ENCODE peak calls at places on chromosome 10, in ten cellular contexts. One of them, this sample, is unnamed.

GRCh38 chr10:129679207-129679606 is 212.2 kb downstream of the MGMT start:
- DNase-seq in astrocyte of the spinal cord: no peak
- DNase-seq in activated B cell treated with CpG ODN at 0.5 μM for 24 hours: no peak
- DNase-seq in D721Med: no peak
- DNase-seq in NCI-H345: no peak
- DNase-seq in effector memory CD8-positive, alpha-beta T cell: no peak
- DNase-seq in naive thymus-derived CD8-positive, alpha-beta T cell: no peak
- DNase-seq in EH: no peak
- DNase-seq in upper lobe of right lung: no peak
- DNase-seq in left ventricle myocardium inferior: no peak
- DNase-seq in this sample: no peak

GRCh38 chr10:112701528-112702295 is 248.3 kb upstream of the TCF7L2 start:
- DNase-seq in astrocyte of the spinal cord: no peak
- DNase-seq in activated B cell treated with CpG ODN at 0.5 μM for 24 hours: no peak
- DNase-seq in D721Med: no peak
- DNase-seq in NCI-H345: no peak
- DNase-seq in effector memory CD8-positive, alpha-beta T cell: no peak
- DNase-seq in naive thymus-derived CD8-positive, alpha-beta T cell: no peak
- DNase-seq in EH: no peak
- DNase-seq in upper lobe of right lung: no peak
- DNase-seq in left ventricle myocardium inferior: no peak
- DNase-seq in this sample: no peak

GRCh38 chr10:111885919-111886318 is 297.6 kb downstream of the GPAM start:
- DNase-seq in astrocyte of the spinal cord: no peak
- DNase-seq in activated B cell treated with CpG ODN at 0.5 μM for 24 hours: no peak
- DNase-seq in D721Med: no peak
- DNase-seq in NCI-H345: no peak
- DNase-seq in effector memory CD8-positive, alpha-beta T cell: no peak
- DNase-seq in naive thymus-derived CD8-positive, alpha-beta T cell: no peak
- DNase-seq in EH: no peak
- DNase-seq in upper lobe of right lung: no peak
- DNase-seq in left ventricle myocardium inferior: no peak
- DNase-seq in this sample: no peak

GRCh38 chr10:3426190-3426845 is 253.7 kb upstream of the PITRM1 start:
- DNase-seq in astrocyte of the spinal cord: peak; percentile 76
- DNase-seq in activated B cell treated with CpG ODN at 0.5 μM for 24 hours: no peak
- DNase-seq in D721Med: no peak
- DNase-seq in NCI-H345: no peak
- DNase-seq in effector memory CD8-positive, alpha-beta T cell: no peak
- DNase-seq in naive thymus-derived CD8-positive, alpha-beta T cell: no peak
- DNase-seq in EH: peak; percentile 94
- DNase-seq in upper lobe of right lung: no peak
- DNase-seq in left ventricle myocardium inferior: no peak
- DNase-seq in this sample: no peak

GRCh38 chr10:59536151-59536550 is 173.5 kb downstream of the SLC16A9 start:
- DNase-seq in astrocyte of the spinal cord: peak; percentile 86
- DNase-seq in activated B cell treated with CpG ODN at 0.5 μM for 24 hours: no peak
- DNase-seq in D721Med: no peak
- DNase-seq in NCI-H345: no peak
- DNase-seq in effector memory CD8-positive, alpha-beta T cell: no peak
- DNase-seq in naive thymus-derived CD8-positive, alpha-beta T cell: no peak
- DNase-seq in EH: peak; percentile 39
- DNase-seq in upper lobe of right lung: no peak
- DNase-seq in left ventricle myocardium inferior: no peak
- DNase-seq in this sample: no peak

GRCh38 chr10:20489961-20490360 is 407.1 kb downstream of the NEBL start:
- DNase-seq in astrocyte of the spinal cord: peak; percentile 7
- DNase-seq in activated B cell treated with CpG ODN at 0.5 μM for 24 hours: no peak
- DNase-seq in D721Med: no peak
- DNase-seq in NCI-H345: no peak
- DNase-seq in effector memory CD8-positive, alpha-beta T cell: no peak
- DNase-seq in naive thymus-derived CD8-positive, alpha-beta T cell: no peak
- DNase-seq in EH: no peak
- DNase-seq in upper lobe of right lung: no peak
- DNase-seq in left ventricle myocardium inferior: no peak
- DNase-seq in this sample: no peak

GRCh38 chr10:24238527-24239247 is 29.7 kb downstream of the KIAA1217 start:
- DNase-seq in astrocyte of the spinal cord: no peak
- DNase-seq in activated B cell treated with CpG ODN at 0.5 μM for 24 hours: no peak
- DNase-seq in D721Med: no peak
- DNase-seq in NCI-H345: no peak
- DNase-seq in effector memory CD8-positive, alpha-beta T cell: no peak
- DNase-seq in naive thymus-derived CD8-positive, alpha-beta T cell: no peak
- DNase-seq in EH: no peak
- DNase-seq in upper lobe of right lung: no peak
- DNase-seq in left ventricle myocardium inferior: no peak
- DNase-seq in this sample: no peak

GRCh38 chr10:93261961-93262610 is 188.4 kb downstream of the CYP26A1 start:
- DNase-seq in astrocyte of the spinal cord: no peak
- DNase-seq in activated B cell treated with CpG ODN at 0.5 μM for 24 hours: no peak
- DNase-seq in D721Med: no peak
- DNase-seq in NCI-H345: no peak
- DNase-seq in effector memory CD8-positive, alpha-beta T cell: no peak
- DNase-seq in naive thymus-derived CD8-positive, alpha-beta T cell: no peak
- DNase-seq in EH: peak; percentile 50
- DNase-seq in upper lobe of right lung: no peak
- DNase-seq in left ventricle myocardium inferior: no peak
- DNase-seq in this sample: no peak

GRCh38 chr10:72257051-72257892 is 16.5 kb upstream of the DDIT4 start:
- DNase-seq in astrocyte of the spinal cord: peak; percentile 21
- DNase-seq in activated B cell treated with CpG ODN at 0.5 μM for 24 hours: no peak
- DNase-seq in D721Med: no peak
- DNase-seq in NCI-H345: no peak
- DNase-seq in effector memory CD8-positive, alpha-beta T cell: no peak
- DNase-seq in naive thymus-derived CD8-positive, alpha-beta T cell: no peak
- DNase-seq in EH: peak; percentile 8
- DNase-seq in upper lobe of right lung: no peak
- DNase-seq in left ventricle myocardium inferior: peak; percentile 47
- DNase-seq in this sample: peak; percentile 67

GRCh38 chr10:76218045-76218444 is 786.6 kb downstream of the LRMDA start:
- DNase-seq in astrocyte of the spinal cord: no peak
- DNase-seq in activated B cell treated with CpG ODN at 0.5 μM for 24 hours: no peak
- DNase-seq in D721Med: no peak
- DNase-seq in NCI-H345: peak; percentile 49
- DNase-seq in effector memory CD8-positive, alpha-beta T cell: no peak
- DNase-seq in naive thymus-derived CD8-positive, alpha-beta T cell: no peak
- DNase-seq in EH: no peak
- DNase-seq in upper lobe of right lung: no peak
- DNase-seq in left ventricle myocardium inferior: no peak
- DNase-seq in this sample: no peak

GRCh38 chr10:1063232-1063862 is 7.2 kb downstream of the WDR37 start:
- DNase-seq in astrocyte of the spinal cord: no peak
- DNase-seq in activated B cell treated with CpG ODN at 0.5 μM for 24 hours: no peak
- DNase-seq in D721Med: no peak
- DNase-seq in NCI-H345: no peak
- DNase-seq in effector memory CD8-positive, alpha-beta T cell: peak; percentile 24
- DNase-seq in naive thymus-derived CD8-positive, alpha-beta T cell: no peak
- DNase-seq in EH: no peak
- DNase-seq in upper lobe of right lung: no peak
- DNase-seq in left ventricle myocardium inferior: no peak
- DNase-seq in this sample: no peak

GRCh38 chr10:71880425-71881306 is 29.6 kb upstream of the PSAP start:
- DNase-seq in astrocyte of the spinal cord: no peak
- DNase-seq in activated B cell treated with CpG ODN at 0.5 μM for 24 hours: no peak
- DNase-seq in D721Med: no peak
- DNase-seq in NCI-H345: no peak
- DNase-seq in effector memory CD8-positive, alpha-beta T cell: no peak
- DNase-seq in naive thymus-derived CD8-positive, alpha-beta T cell: no peak
- DNase-seq in EH: peak; percentile 12
- DNase-seq in upper lobe of right lung: no peak
- DNase-seq in left ventricle myocardium inferior: peak; percentile 44
- DNase-seq in this sample: no peak

GRCh38 chr10:103716206-103717160 is 138.9 kb downstream of the SH3PXD2A start:
- DNase-seq in astrocyte of the spinal cord: no peak
- DNase-seq in activated B cell treated with CpG ODN at 0.5 μM for 24 hours: no peak
- DNase-seq in D721Med: no peak
- DNase-seq in NCI-H345: no peak
- DNase-seq in effector memory CD8-positive, alpha-beta T cell: no peak
- DNase-seq in naive thymus-derived CD8-positive, alpha-beta T cell: no peak
- DNase-seq in EH: peak; percentile 37
- DNase-seq in upper lobe of right lung: no peak
- DNase-seq in left ventricle myocardium inferior: no peak
- DNase-seq in this sample: no peak

GRCh38 chr10:5478694-5479305 is 20.6 kb downstream of the CALML5 start:
- DNase-seq in astrocyte of the spinal cord: no peak
- DNase-seq in activated B cell treated with CpG ODN at 0.5 μM for 24 hours: no peak
- DNase-seq in D721Med: no peak
- DNase-seq in NCI-H345: no peak
- DNase-seq in effector memory CD8-positive, alpha-beta T cell: no peak
- DNase-seq in naive thymus-derived CD8-positive, alpha-beta T cell: no peak
- DNase-seq in EH: no peak
- DNase-seq in upper lobe of right lung: no peak
- DNase-seq in left ventricle myocardium inferior: no peak
- DNase-seq in this sample: no peak

GRCh38 chr10:129161184-129161583 is 305.9 kb upstream of the MGMT start:
- DNase-seq in astrocyte of the spinal cord: peak; percentile 1
- DNase-seq in activated B cell treated with CpG ODN at 0.5 μM for 24 hours: no peak
- DNase-seq in D721Med: no peak
- DNase-seq in NCI-H345: no peak
- DNase-seq in effector memory CD8-positive, alpha-beta T cell: no peak
- DNase-seq in naive thymus-derived CD8-positive, alpha-beta T cell: no peak
- DNase-seq in EH: no peak
- DNase-seq in upper lobe of right lung: no peak
- DNase-seq in left ventricle myocardium inferior: no peak
- DNase-seq in this sample: no peak

GRCh38 chr10:110392860-110393732 is 88.4 kb upstream of the SMNDC1 start:
- DNase-seq in astrocyte of the spinal cord: no peak
- DNase-seq in activated B cell treated with CpG ODN at 0.5 μM for 24 hours: no peak
- DNase-seq in D721Med: no peak
- DNase-seq in NCI-H345: no peak
- DNase-seq in effector memory CD8-positive, alpha-beta T cell: no peak
- DNase-seq in naive thymus-derived CD8-positive, alpha-beta T cell: no peak
- DNase-seq in EH: peak; percentile 83
- DNase-seq in upper lobe of right lung: no peak
- DNase-seq in left ventricle myocardium inferior: no peak
- DNase-seq in this sample: no peak

GRCh38 chr10:3476640-3477448 is 304.3 kb upstream of the PITRM1 start:
- DNase-seq in astrocyte of the spinal cord: no peak
- DNase-seq in activated B cell treated with CpG ODN at 0.5 μM for 24 hours: no peak
- DNase-seq in D721Med: no peak
- DNase-seq in NCI-H345: no peak
- DNase-seq in effector memory CD8-positive, alpha-beta T cell: no peak
- DNase-seq in naive thymus-derived CD8-positive, alpha-beta T cell: no peak
- DNase-seq in EH: no peak
- DNase-seq in upper lobe of right lung: no peak
- DNase-seq in left ventricle myocardium inferior: no peak
- DNase-seq in this sample: no peak

GRCh38 chr10:124987788-124988187 is 45.9 kb downstream of the ZRANB1 start:
- DNase-seq in astrocyte of the spinal cord: no peak
- DNase-seq in activated B cell treated with CpG ODN at 0.5 μM for 24 hours: no peak
- DNase-seq in D721Med: no peak
- DNase-seq in NCI-H345: no peak
- DNase-seq in effector memory CD8-positive, alpha-beta T cell: no peak
- DNase-seq in naive thymus-derived CD8-positive, alpha-beta T cell: no peak
- DNase-seq in EH: no peak
- DNase-seq in upper lobe of right lung: no peak
- DNase-seq in left ventricle myocardium inferior: no peak
- DNase-seq in this sample: no peak

GRCh38 chr10:102604379-102604960 is 39.8 kb upstream of the TRIM8 start:
- DNase-seq in astrocyte of the spinal cord: peak; percentile 72
- DNase-seq in activated B cell treated with CpG ODN at 0.5 μM for 24 hours: no peak
- DNase-seq in D721Med: no peak
- DNase-seq in NCI-H345: no peak
- DNase-seq in effector memory CD8-positive, alpha-beta T cell: no peak
- DNase-seq in naive thymus-derived CD8-positive, alpha-beta T cell: no peak
- DNase-seq in EH: peak; percentile 90
- DNase-seq in upper lobe of right lung: no peak
- DNase-seq in left ventricle myocardium inferior: no peak
- DNase-seq in this sample: no peak

GRCh38 chr10:96369890-96370574 is 11.2 kb upstream of the OPALIN start:
- DNase-seq in astrocyte of the spinal cord: no peak
- DNase-seq in activated B cell treated with CpG ODN at 0.5 μM for 24 hours: no peak
- DNase-seq in D721Med: no peak
- DNase-seq in NCI-H345: no peak
- DNase-seq in effector memory CD8-positive, alpha-beta T cell: no peak
- DNase-seq in naive thymus-derived CD8-positive, alpha-beta T cell: no peak
- DNase-seq in EH: peak; percentile 4
- DNase-seq in upper lobe of right lung: no peak
- DNase-seq in left ventricle myocardium inferior: no peak
- DNase-seq in this sample: no peak

GRCh38 chr10:62001898-62002297 is 100.4 kb downstream of the ARID5B start:
- DNase-seq in astrocyte of the spinal cord: no peak
- DNase-seq in activated B cell treated with CpG ODN at 0.5 μM for 24 hours: no peak
- DNase-seq in D721Med: no peak
- DNase-seq in NCI-H345: no peak
- DNase-seq in effector memory CD8-positive, alpha-beta T cell: no peak
- DNase-seq in naive thymus-derived CD8-positive, alpha-beta T cell: no peak
- DNase-seq in EH: no peak
- DNase-seq in upper lobe of right lung: no peak
- DNase-seq in left ventricle myocardium inferior: no peak
- DNase-seq in this sample: no peak

GRCh38 chr10:48412933-48413332 is 106.5 kb downstream of the MAPK8 start:
- DNase-seq in astrocyte of the spinal cord: no peak
- DNase-seq in activated B cell treated with CpG ODN at 0.5 μM for 24 hours: no peak
- DNase-seq in D721Med: no peak
- DNase-seq in NCI-H345: no peak
- DNase-seq in effector memory CD8-positive, alpha-beta T cell: no peak
- DNase-seq in naive thymus-derived CD8-positive, alpha-beta T cell: no peak
- DNase-seq in EH: no peak
- DNase-seq in upper lobe of right lung: no peak
- DNase-seq in left ventricle myocardium inferior: no peak
- DNase-seq in this sample: no peak

GRCh38 chr10:8628351-8628750 is 573.9 kb downstream of the GATA3 start:
- DNase-seq in astrocyte of the spinal cord: no peak
- DNase-seq in activated B cell treated with CpG ODN at 0.5 μM for 24 hours: no peak
- DNase-seq in D721Med: no peak
- DNase-seq in NCI-H345: no peak
- DNase-seq in effector memory CD8-positive, alpha-beta T cell: no peak
- DNase-seq in naive thymus-derived CD8-positive, alpha-beta T cell: no peak
- DNase-seq in EH: no peak
- DNase-seq in upper lobe of right lung: no peak
- DNase-seq in left ventricle myocardium inferior: no peak
- DNase-seq in this sample: no peak

GRCh38 chr10:96850825-96851224 is 18.7 kb downstream of the LCOR start:
- DNase-seq in astrocyte of the spinal cord: peak; percentile 89
- DNase-seq in activated B cell treated with CpG ODN at 0.5 μM for 24 hours: no peak
- DNase-seq in D721Med: no peak
- DNase-seq in NCI-H345: no peak
- DNase-seq in effector memory CD8-positive, alpha-beta T cell: no peak
- DNase-seq in naive thymus-derived CD8-positive, alpha-beta T cell: no peak
- DNase-seq in EH: peak; percentile 98
- DNase-seq in upper lobe of right lung: no peak
- DNase-seq in left ventricle myocardium inferior: no peak
- DNase-seq in this sample: no peak

GRCh38 chr10:50423448-50423847 is 172.1 kb upstream of the ASAH2 start:
- DNase-seq in astrocyte of the spinal cord: no peak
- DNase-seq in activated B cell treated with CpG ODN at 0.5 μM for 24 hours: no peak
- DNase-seq in D721Med: no peak
- DNase-seq in NCI-H345: no peak
- DNase-seq in effector memory CD8-positive, alpha-beta T cell: no peak
- DNase-seq in naive thymus-derived CD8-positive, alpha-beta T cell: no peak
- DNase-seq in EH: no peak
- DNase-seq in upper lobe of right lung: no peak
- DNase-seq in left ventricle myocardium inferior: no peak
- DNase-seq in this sample: no peak

GRCh38 chr10:95445837-95446347 is 115.3 kb downstream of the SORBS1 start:
- DNase-seq in astrocyte of the spinal cord: peak; percentile 77
- DNase-seq in activated B cell treated with CpG ODN at 0.5 μM for 24 hours: no peak
- DNase-seq in D721Med: peak; percentile 58
- DNase-seq in NCI-H345: peak; percentile 26
- DNase-seq in effector memory CD8-positive, alpha-beta T cell: peak; percentile 9
- DNase-seq in naive thymus-derived CD8-positive, alpha-beta T cell: peak; percentile 3
- DNase-seq in EH: peak; percentile 84
- DNase-seq in upper lobe of right lung: no peak
- DNase-seq in left ventricle myocardium inferior: peak; percentile 24
- DNase-seq in this sample: peak; percentile 68

GRCh38 chr10:28343987-28344895 is 41.4 kb upstream of the MPP7 start:
- DNase-seq in astrocyte of the spinal cord: no peak
- DNase-seq in activated B cell treated with CpG ODN at 0.5 μM for 24 hours: no peak
- DNase-seq in D721Med: no peak
- DNase-seq in NCI-H345: no peak
- DNase-seq in effector memory CD8-positive, alpha-beta T cell: no peak
- DNase-seq in naive thymus-derived CD8-positive, alpha-beta T cell: no peak
- DNase-seq in EH: no peak
- DNase-seq in upper lobe of right lung: no peak
- DNase-seq in left ventricle myocardium inferior: no peak
- DNase-seq in this sample: no peak

GRCh38 chr10:44035474-44036197 is 349.3 kb downstream of the CXCL12 start:
- DNase-seq in astrocyte of the spinal cord: no peak
- DNase-seq in activated B cell treated with CpG ODN at 0.5 μM for 24 hours: no peak
- DNase-seq in D721Med: no peak
- DNase-seq in NCI-H345: no peak
- DNase-seq in effector memory CD8-positive, alpha-beta T cell: no peak
- DNase-seq in naive thymus-derived CD8-positive, alpha-beta T cell: no peak
- DNase-seq in EH: no peak
- DNase-seq in upper lobe of right lung: no peak
- DNase-seq in left ventricle myocardium inferior: no peak
- DNase-seq in this sample: peak; percentile 49

This sample was measured in GM13977.